ENCODE peak calls at places on chromosomes 2 and 18, in eight cellular contexts. F is esophagus squamous epithelium, X is cardiac muscle cell, I is AG09319, M is heart left ventricle, P is left ventricle myocardium inferior, Q is body of pancreas, N is uterus. U is an unnamed sample.

GRCh38 chr2:104944495-104944894 is 90.6 kb downstream of the POU3F3 start:
- DNase-seq in I (no peak), M (no peak), P (no peak), F (no peak), X (peak; percentile 0), Q (no peak), N (no peak), U (no peak)

GRCh38 chr2:231364961-231365810 is 30.3 kb upstream of the B3GNT7 start:
- DNase-seq in N (no peak), Q (no peak), P (no peak), F (no peak), X (peak; percentile 77), I (peak; percentile 37), M (no peak), U (no peak)

GRCh38 chr2:150732064-150732463 is 244.6 kb upstream of the RND3 start:
- DNase-seq in P (no peak), M (no peak), N (no peak), Q (no peak), F (no peak), I (peak; percentile 10), X (peak; percentile 25), U (no peak)

GRCh38 chr2:33133436-33133835 is 186.7 kb downstream of the LTBP1 start:
- DNase-seq in Q (peak; percentile 5), N (peak; percentile 46), P (peak; percentile 30), F (no peak), M (peak; percentile 54), X (peak; percentile 64), I (no peak), U (no peak)

GRCh38 chr18:34707670-34708069 is 2.4 kb upstream of the DTNA start:
- DNase-seq in P (no peak), X (peak; percentile 93), M (peak; percentile 54), F (no peak), N (peak; percentile 68), I (peak; percentile 72), Q (peak; percentile 50), U (no peak)

GRCh38 chr2:127508621-127509034 is 17.7 kb downstream of the IWS1 start:
- DNase-seq in P (peak; percentile 68), N (peak; percentile 48), M (peak; percentile 86), Q (peak; percentile 71), X (peak; percentile 94), I (peak; percentile 95), F (peak; percentile 2), U (no peak)

GRCh38 chr2:198630384-198630783 is 826.0 kb downstream of the PLCL1 start:
- DNase-seq in M (no peak), X (no peak), P (no peak), I (no peak), Q (no peak), F (no peak), N (no peak), U (no peak)

GRCh38 chr2:225006730-225007129 is 35.5 kb downstream of the DOCK10 start:
- DNase-seq in X (no peak), I (no peak), Q (no peak), N (no peak), F (no peak), M (no peak), P (no peak), U (no peak)

GRCh38 chr2:75539955-75540716 is 20.6 kb downstream of the EVA1A start:
- DNase-seq in X (no peak), P (no peak), M (no peak), Q (no peak), I (peak; percentile 75), F (no peak), N (no peak), U (no peak)

GRCh38 chr2:137096693-137097092 is 331.3 kb downstream of the THSD7B start:
- DNase-seq in F (no peak), Q (no peak), N (no peak), I (no peak), M (no peak), X (no peak), P (no peak), U (no peak)
- TF ChIP-seq CTCF in F (no peak), Q (no peak), N (no peak), I (no peak), M (no peak), X (no peak), P (no peak), U (peak; percentile 39)

GRCh38 chr18:63741769-63742168 is 33.4 kb upstream of the SERPINB7 start:
- DNase-seq in P (no peak), F (no peak), N (no peak), M (no peak), I (no peak), X (peak; percentile 6), Q (no peak), U (no peak)
- TF ChIP-seq CTCF in P (no peak), F (peak; percentile 46), N (no peak), M (no peak), I (peak; percentile 51), X (peak; percentile 20), Q (no peak), U (peak; percentile 32)

GRCh38 chr2:14292964-14293363 is 339.6 kb upstream of the LRATD1 start:
- DNase-seq in P (no peak), X (no peak), Q (no peak), N (no peak), F (no peak), I (no peak), M (no peak), U (no peak)
- TF ChIP-seq CTCF in P (no peak), X (no peak), Q (no peak), N (no peak), F (no peak), I (no peak), M (no peak), U (no peak)

DNA sequence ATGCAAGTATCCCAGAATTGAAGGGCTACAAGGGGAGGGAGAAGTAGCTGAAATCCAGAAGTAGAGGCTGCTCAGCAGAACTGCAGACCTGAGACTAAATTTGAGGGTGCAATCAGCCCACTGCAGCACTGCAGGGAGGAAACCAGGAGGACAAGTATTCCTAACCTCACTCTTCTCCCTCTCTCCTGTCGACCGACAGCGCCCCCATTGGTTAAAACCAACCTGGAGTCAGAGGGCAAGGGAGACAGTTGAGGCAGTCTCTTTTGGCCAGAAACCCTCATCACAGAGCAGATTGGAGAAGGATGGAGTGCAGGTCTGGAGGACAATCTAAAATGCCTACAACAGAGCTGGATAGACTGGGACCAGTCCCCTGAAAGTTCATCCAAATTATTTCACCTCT is 768.9 kb upstream of the KLHL29 start:
- DNase-seq in I (no peak), Q (no peak), P (no peak), N (no peak), M (no peak), F (no peak), X (no peak), U (no peak)
- TF ChIP-seq CTCF in I (no peak), Q (no peak), P (no peak), N (no peak), M (no peak), F (no peak), X (no peak), U (no peak)

DNA sequence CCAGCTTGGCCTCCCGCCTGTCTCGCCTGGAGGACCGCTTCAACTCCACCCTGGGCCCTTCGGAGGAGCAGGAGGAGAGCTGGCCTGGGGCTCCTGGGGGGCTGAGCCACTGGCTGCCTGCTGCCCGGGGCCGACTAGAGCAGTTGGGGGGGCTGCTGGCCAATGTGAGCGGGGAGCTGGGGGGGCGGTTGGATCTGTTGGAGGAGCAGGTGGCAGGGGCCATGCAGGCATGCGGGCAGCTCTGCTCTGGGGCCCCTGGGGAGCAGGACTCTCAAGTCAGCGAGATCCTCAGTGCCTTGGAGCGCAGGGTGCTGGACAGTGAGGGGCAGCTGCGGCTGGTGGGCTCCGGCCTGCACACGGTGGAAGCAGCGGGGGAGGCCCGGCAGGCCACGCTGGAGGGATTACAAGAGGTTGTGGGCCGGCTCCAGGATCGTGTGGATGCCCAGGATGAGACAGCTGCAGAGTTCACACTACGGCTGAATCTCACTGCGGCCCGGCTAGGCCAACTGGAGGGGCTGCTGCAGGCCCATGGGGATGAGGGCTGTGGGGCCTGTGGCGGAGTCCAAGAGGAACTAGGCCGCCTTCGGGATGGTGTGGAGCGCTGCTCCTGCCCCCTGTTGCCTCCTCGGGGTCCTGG is 3.7 kb upstream of the KHK start:
- DNase-seq in F (no peak), Q (no peak), X (no peak), M (no peak), N (no peak), P (no peak), I (no peak), U (no peak)
- TF ChIP-seq CTCF in F (no peak), Q (no peak), X (no peak), M (no peak), N (no peak), P (no peak), I (no peak), U (no peak)

DNA sequence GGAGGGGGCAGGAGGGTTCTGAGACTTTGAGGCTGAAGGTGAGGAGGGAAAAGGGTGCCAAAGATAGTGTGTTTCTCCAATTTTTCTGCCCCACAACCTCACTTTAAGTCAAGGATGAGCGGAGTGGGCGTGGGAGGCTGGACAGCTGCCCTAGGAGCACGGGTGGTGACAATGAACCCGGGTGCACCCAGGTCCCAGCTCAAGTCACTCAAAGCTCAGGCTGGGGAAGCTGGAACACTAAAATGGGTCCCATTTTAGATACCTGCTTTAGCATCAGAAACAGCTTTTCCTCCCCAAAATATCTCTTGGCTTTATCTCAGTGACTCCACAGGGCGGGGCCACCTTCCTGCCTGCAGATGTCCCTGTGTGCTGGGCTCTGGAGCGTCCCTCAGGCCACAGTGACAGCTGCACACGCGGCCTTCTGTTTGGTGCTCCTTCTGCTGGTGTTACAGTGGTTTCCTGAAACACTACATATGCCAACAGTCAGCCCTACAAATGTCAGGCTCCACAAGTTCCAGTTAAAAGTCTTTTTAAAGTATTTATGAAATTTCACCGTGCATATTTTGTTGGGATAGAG is 1.4 kb upstream of the MBP start:
- DNase-seq in F (no peak), M (peak; percentile 77), Q (no peak), X (no peak), N (no peak), I (no peak), P (peak; percentile 60), U (no peak)
- TF ChIP-seq CTCF in F (no peak), M (peak; percentile 3), Q (no peak), X (no peak), N (no peak), I (no peak), P (peak; percentile 32), U (no peak)

DNA sequence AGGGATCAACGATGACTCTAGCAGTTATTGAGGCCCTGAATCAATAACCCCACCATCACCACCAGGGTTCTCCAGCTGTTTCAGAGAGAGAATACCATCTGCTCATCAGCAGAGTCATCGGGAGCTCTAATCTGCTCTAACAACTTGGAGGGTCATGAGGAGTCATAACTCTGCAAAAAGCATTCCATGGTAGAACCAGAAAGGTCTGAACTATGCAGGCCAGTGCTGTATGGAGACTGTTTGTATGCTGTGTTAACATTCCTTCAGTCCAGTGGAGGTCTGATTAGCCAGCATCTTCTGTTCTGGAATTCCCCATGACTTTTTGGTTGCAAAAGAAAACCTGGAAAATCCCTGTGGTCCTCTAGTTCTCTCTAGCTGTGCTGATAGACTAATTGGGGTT is 9.4 kb upstream of the ITGB6 start:
- DNase-seq in I (peak; percentile 72), X (peak; percentile 91), N (no peak), F (no peak), P (no peak), Q (no peak), M (no peak), U (no peak)
- TF ChIP-seq CTCF in I (peak; percentile 6), X (peak; percentile 3), N (no peak), F (no peak), P (no peak), Q (no peak), M (no peak), U (no peak)

GRCh38 chr2:162473-163135 is 101.2 kb downstream of the SH3YL1 start:
- DNase-seq in I (no peak), P (no peak), Q (no peak), X (no peak), N (peak; percentile 62), F (no peak), M (no peak), U (no peak)
- TF ChIP-seq CTCF in I (no peak), P (no peak), Q (no peak), X (no peak), N (no peak), F (no peak), M (no peak), U (no peak)

U was measured in progenitor cell of endocrine pancreas.